ENCODE peak calls at places on chromosomes 6 and 20, in five cellular contexts. O is right lobe of liver; X is naive B cell; J is CD8-positive, alpha-beta memory T cell; Q is KBM-7. S is an unnamed sample.

GRCh38 chr6:13992417-13993055 is 67.8 kb downstream of the RNF182 start:
- DNase-seq in O (no peak), X (no peak), J (no peak), Q (no peak), S (peak; percentile 73)

GRCh38 chr20:52047811-52048302 is 143.7 kb downstream of the ZFP64 start:
- DNase-seq in O (no peak), X (no peak), J (no peak), Q (peak; percentile 19), S (no peak)

GRCh38 chr20:21090112-21090737 is 15.9 kb downstream of the LINC00237 start:
- DNase-seq in O (no peak), X (no peak), J (no peak), Q (peak; percentile 80), S (no peak)

GRCh38 chr6:123777554-123777953 is 26.1 kb upstream of the NKAIN2 start:
- DNase-seq in O (no peak), X (no peak), J (no peak), Q (peak; percentile 1), S (peak; percentile 56)

GRCh38 chr6:73242001-73242400 is 16.7 kb upstream of the KHDC1L start:
- DNase-seq in O (no peak), X (no peak), J (no peak), Q (no peak), S (no peak)

GRCh38 chr20:23340524-23340923 is 10.1 kb upstream of the NXT1 start:
- DNase-seq in O (no peak), X (no peak), J (no peak), Q (peak; percentile 59), S (peak; percentile 70)

GRCh38 chr6:4962905-4963304 is 40.9 kb downstream of the RPP40 start:
- DNase-seq in O (no peak), X (no peak), J (no peak), Q (no peak), S (no peak)

GRCh38 chr6:143700684-143701342 is 23.0 kb downstream of the PHACTR2 start:
- DNase-seq in O (no peak), X (no peak), J (no peak), Q (no peak), S (no peak)

GRCh38 chr6:12356983-12357972 is 67.1 kb downstream of the EDN1 start:
- DNase-seq in O (no peak), X (peak; percentile 55), J (no peak), Q (no peak), S (peak; percentile 68)

GRCh38 chr6:29624520-29624961 is 8.4 kb downstream of the GABBR1 start:
- DNase-seq in O (no peak), X (no peak), J (no peak), Q (peak; percentile 41), S (no peak)

GRCh38 chr6:134123666-134124208 is 71.3 kb upstream of the SLC2A12 start:
- DNase-seq in O (no peak), X (no peak), J (peak; percentile 28), Q (peak; percentile 48), S (peak; percentile 93)

GRCh38 chr6:43748765-43749164 is 21.2 kb upstream of the VEGFA start:
- DNase-seq in O (no peak), X (no peak), J (no peak), Q (no peak), S (no peak)

GRCh38 chr6:37674161-37674560 is 23.5 kb downstream of the MDGA1 start:
- DNase-seq in O (no peak), X (no peak), J (no peak), Q (no peak), S (no peak)

GRCh38 chr20:58483470-58483869 is 31.7 kb downstream of the APCDD1L start:
- DNase-seq in O (no peak), X (no peak), J (no peak), Q (no peak), S (no peak)

GRCh38 chr20:44407402-44408184 is 52.1 kb downstream of the HNF4A start:
- DNase-seq in O (peak; percentile 46), X (no peak), J (no peak), Q (no peak), S (peak; percentile 95)

GRCh38 chr20:19932170-19932667 is 84.9 kb upstream of the NAA20 start:
- DNase-seq in O (no peak), X (no peak), J (no peak), Q (no peak), S (no peak)

GRCh38 chr6:80003841-80004198 is 629 bp upstream of the TTK start:
- DNase-seq in O (peak; percentile 46), X (no peak), J (no peak), Q (no peak), S (no peak)

GRCh38 chr6:119174879-119175817 is 96.7 kb upstream of the FAM184A start:
- DNase-seq in O (no peak), X (no peak), J (no peak), Q (no peak), S (peak; percentile 18)

S was measured in bronchial epithelial cell.